ENCODE peak calls at places on chromosomes 6 and 20, in seven cellular contexts. L, R, T, J, Y, M and S are unnamed samples.

GRCh38 chr6:68919537-68919936 is 284.5 kb downstream of the ADGRB3 start:
- DNase-seq in M (no peak), J (no peak), R (no peak), T (no peak), Y (no peak), L (no peak), S (no peak)

GRCh38 chr20:54598351-54598750 is 123.0 kb downstream of the DOK5 start:
- DNase-seq in R (no peak), L (no peak), T (no peak), M (no peak), J (no peak), Y (no peak), S (no peak)

GRCh38 chr6:26249959-26250805 is 114.8 kb upstream of the BTN3A2 start:
- DNase-seq in L (peak), J (peak), Y (peak), T (no peak), M (peak), R (peak), S (peak)

GRCh38 chr20:56111951-56112730 is 106.8 kb upstream of the CBLN4 start:
- DNase-seq in Y (no peak), R (no peak), T (no peak), M (no peak), J (no peak), L (no peak), S (no peak)

GRCh38 chr20:40564997-40565680 is 123.9 kb downstream of the MAFB start:
- DNase-seq in L (peak), R (peak), J (no peak), Y (peak), T (no peak), M (no peak), S (no peak)

GRCh38 chr6:45569210-45569945 is 191.6 kb upstream of the SUPT3H start:
- DNase-seq in J (no peak), T (no peak), R (no peak), L (peak), M (no peak), Y (no peak), S (no peak)

GRCh38 chr20:61898405-61898804 is 167.3 kb downstream of the TAF4 start:
- DNase-seq in J (no peak), R (no peak), M (no peak), L (no peak), T (no peak), Y (no peak), S (no peak)

GRCh38 chr6:148559848-148560433 is 186.9 kb upstream of the UST start:
- DNase-seq in R (peak), L (peak), J (peak), M (peak), Y (peak), T (peak), S (peak)

GRCh38 chr6:42203217-42203616 is 8.5 kb upstream of the GUCA1B start:
- DNase-seq in J (no peak), R (no peak), Y (no peak), L (no peak), M (no peak), T (no peak), S (no peak)

GRCh38 chr6:129872591-129872990 is 11.5 kb upstream of the TMEM244 start:
- DNase-seq in Y (no peak), R (no peak), J (no peak), M (no peak), T (no peak), L (no peak), S (no peak)